ENCODE peak calls at places on chromosomes 16 and 17, in seven cellular contexts. H is tibial artery, K is fibroblast of lung, P is heart right ventricle, U is left lung, L is MM.1S, M is neural progenitor cell. X is an unnamed sample. For H3K9me3, the result is how much of the 10 kb centered on the place peaks cover.

GRCh38 chr17:18377437-18378204 is at the start of gene EVPLL:
- DNase-seq in P (no peak), L (peak), U (peak), K (no peak), H (no peak), M (no peak), X (no peak)

GRCh38 chr17:65975878-65976277 is 216.1 kb downstream of the CEP112 start:
- DNase-seq in P (no peak), K (no peak), U (no peak), M (peak), H (no peak), L (no peak), X (no peak)

GRCh38 chr16:9372934-9373890 is 281.8 kb downstream of the HAPSTR1 start:
- DNase-seq in K (no peak), P (no peak), L (no peak), M (peak), H (no peak), U (no peak), X (no peak)

GRCh38 chr16:58269526-58269925 is 25.3 kb downstream of the PRSS54 start:
- DNase-seq in K (peak), L (no peak), H (no peak), P (no peak), U (no peak), M (no peak), X (no peak)

GRCh38 chr17:83173997-83174858 is 94.8 kb downstream of the METRNL start:
- DNase-seq in U (peak), P (no peak), K (no peak), H (no peak), L (no peak), M (peak), X (no peak)

GRCh38 chr17:12021604-12022003 is 927 bp downstream of the MAP2K4 start:
- DNase-seq in P (no peak), U (no peak), K (no peak), L (peak), H (no peak), M (no peak), X (no peak)

GRCh38 chr17:1147664-1148063 is 32.1 kb downstream of the ABR start:
- DNase-seq in P (peak), K (peak), L (peak), U (no peak), M (peak), H (no peak), X (no peak)

GRCh38 chr17:51000835-51001638 is 119.6 kb downstream of the SPAG9 start:
- DNase-seq in L (peak), K (peak), U (no peak), H (no peak), P (peak), M (peak), X (peak)

GRCh38 chr16:30974348-30974747 is 10.7 kb upstream of the HSD3B7 start:
- DNase-seq in P (no peak), U (no peak), H (no peak), K (no peak), M (no peak), L (no peak), X (no peak)

GRCh38 chr17:80455328-80455710 is 21.1 kb downstream of the NPTX1 start:
- DNase-seq in L (peak), P (no peak), H (peak), K (no peak), U (peak), M (peak), X (no peak)

GRCh38 chr17:9700136-9700535 is 54.8 kb downstream of the USP43 start:
- DNase-seq in K (no peak), H (no peak), M (no peak), P (no peak), L (no peak), U (no peak), X (no peak)

GRCh38 chr16:81567987-81568748 is 123.6 kb downstream of the CMIP start:
- DNase-seq in K (peak), M (no peak), U (no peak), H (peak), L (no peak), P (peak), X (no peak)

GRCh38 chr16:49780436-49780835 is 75.5 kb downstream of the ZNF423 start:
- DNase-seq in K (no peak), L (no peak), M (no peak), P (no peak), H (no peak), U (no peak), X (no peak)

GRCh38 chr16:5381481-5381880 is 283.9 kb upstream of the EEF2KMT start:
- DNase-seq in U (no peak), P (no peak), K (no peak), H (no peak), M (no peak), L (no peak), X (no peak)

GRCh38 chr17:73644145-73645049 is at the start of gene SDK2:
- DNase-seq in M (peak), H (no peak), U (peak), K (no peak), P (no peak), L (no peak), X (no peak)

GRCh38 chr17:2122641-2123302 is 67.9 kb downstream of the HIC1 start:
- DNase-seq in P (peak), K (peak), L (no peak), H (peak), U (peak), M (peak), X (peak)

GRCh38 chr16:66188786-66189725 is 177.4 kb upstream of the CDH5 start:
- DNase-seq in K (peak), M (peak), L (no peak), P (peak), U (no peak), H (peak), X (no peak)

GRCh38 chr16:19168173-19169080 is at the start of gene SYT17:
- DNase-seq in H (no peak), K (no peak), L (no peak), U (peak), M (peak), P (peak), X (no peak)

GRCh38 chr16:87970206-87970605 is 19.0 kb downstream of the BANP start:
- DNase-seq in U (no peak), M (no peak), H (no peak), K (peak), P (no peak), L (no peak), X (no peak)

GRCh38 chr17:58312021-58312630 is 16.5 kb downstream of the TSPOAP1 start:
- DNase-seq in L (no peak), H (peak), K (no peak), M (no peak), P (no peak), U (no peak), X (no peak)

GRCh38 chr17:67157732-67158639 is 87.0 kb downstream of the HELZ start:
- DNase-seq in H (no peak), K (peak), U (no peak), P (no peak), L (no peak), M (peak), X (no peak)

GRCh38 chr17:83194189-83194565 is 114.8 kb downstream of the METRNL start:
- DNase-seq in P (no peak), L (no peak), H (peak), K (no peak), M (no peak), U (peak), X (no peak)

GRCh38 chr16:86304868-86305267 is 205.5 kb upstream of the FOXF1 start:
- DNase-seq in L (no peak), H (no peak), P (no peak), K (no peak), U (no peak), M (no peak), X (no peak)

GRCh38 chr16:67199011-67199807 is at the start of gene ELMO3:
- DNase-seq in P (no peak), K (no peak), H (no peak), M (peak), L (no peak), U (peak), X (no peak)

GRCh38 chr16:49013727-49014080 is 267.9 kb downstream of the CBLN1 start:
- DNase-seq in K (no peak), U (no peak), L (no peak), M (no peak), H (no peak), P (no peak), X (no peak)

GRCh38 chr16:88742896-88743605 is 36.7 kb downstream of the CTU2 start:
- DNase-seq in U (no peak), H (no peak), L (no peak), K (no peak), M (no peak), P (no peak), X (no peak)

GRCh38 chr17:76076100-76076764 is 1.7 kb downstream of the GALR2 start:
- DNase-seq in K (no peak), P (no peak), L (no peak), U (no peak), M (peak), H (peak), X (no peak)

GRCh38 chr17:75727391-75727790 is 6.1 kb downstream of the ITGB4 start:
- DNase-seq in H (no peak), P (no peak), L (no peak), U (no peak), M (no peak), K (no peak), X (no peak)

GRCh38 chr17:82257473-82257872 is 16.0 kb downstream of the CSNK1D start:
- DNase-seq in K (no peak), P (no peak), L (no peak), U (peak), M (peak), H (no peak), X (no peak)

GRCh38 chr16:56997931-56998330 is 8.6 kb downstream of the NLRC5 start:
- DNase-seq in K (no peak), L (no peak), H (no peak), U (no peak), P (no peak), M (no peak), X (no peak)

GRCh38 chr16:89222931-89223330 is 5.4 kb downstream of the ZNF778 start:
- DNase-seq in K (no peak), H (no peak), P (no peak), M (no peak), L (no peak), U (no peak), X (no peak)

GRCh38 chr16:14194706-14195105 is 123.6 kb downstream of the MRTFB start:
- DNase-seq in H (no peak), M (no peak), P (no peak), L (no peak), K (no peak), U (no peak), X (peak)

GRCh38 chr17:78933959-78934568 is 8.9 kb upstream of the TIMP2 start:
- DNase-seq in U (peak), P (peak), K (peak), L (peak), H (peak), M (peak), X (no peak)

GRCh38 chr17:41741709-41742108 is 7.3 kb upstream of the HAP1 start:
- DNase-seq in U (no peak), L (no peak), P (no peak), M (no peak), K (no peak), H (no peak), X (no peak)

GRCh38 chr17:61490540-61490975 is 38.3 kb downstream of the TBX4 start:
- DNase-seq in M (no peak), P (no peak), K (peak), H (no peak), L (no peak), U (peak), X (no peak)

GRCh38 chr17:35224436-35224835 is 18.4 kb upstream of the SLFN5 start:
- DNase-seq in H (no peak), L (no peak), M (no peak), K (no peak), P (no peak), U (no peak), X (no peak)

GRCh38 chr17:35222452-35222851 is 20.4 kb upstream of the SLFN5 start:
- DNase-seq in P (no peak), H (no peak), L (no peak), U (no peak), K (no peak), M (no peak), X (no peak)

DNA sequence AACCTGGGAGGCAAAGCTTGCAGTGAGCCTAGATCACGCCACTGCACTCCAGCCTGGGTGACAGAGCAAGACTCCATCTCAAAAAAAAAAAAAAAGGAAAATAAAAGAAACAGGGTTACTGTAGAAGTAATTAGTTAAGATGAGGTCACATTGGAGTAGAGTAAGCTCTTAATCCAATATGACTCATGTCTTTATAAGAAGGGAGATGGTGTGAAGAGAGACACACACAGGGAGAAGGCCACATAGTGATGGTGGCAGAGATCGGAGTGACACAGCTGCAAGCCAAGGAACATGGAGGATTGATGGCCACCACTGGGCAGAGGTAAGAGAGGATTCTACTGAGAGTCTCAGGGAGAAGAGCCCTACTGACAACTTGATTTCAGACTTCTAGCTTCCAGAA is 15.3 kb upstream of the SLFN5 start:
- DNase-seq in H (no peak), L (no peak), U (no peak), P (no peak), M (no peak), K (no peak), X (no peak)
- H3K9me3 ChIP-seq in H (under half), L (under half), U (under half), P (under half), M (under half), K (under half), X (under half)

GRCh38 chr16:70526403-70526802 is 2.8 kb downstream of the SF3B3 start:
- DNase-seq in H (no peak), P (no peak), L (no peak), K (peak), U (no peak), M (no peak), X (no peak)
- H3K4me3 ChIP-seq in H (no peak), P (no peak), L (peak), K (peak), U (no peak), M (peak), X (no peak)

GRCh38 chr16:1707193-1707790 is 1.3 kb downstream of the MAPK8IP3 start:
- DNase-seq in L (peak), U (no peak), K (peak), H (no peak), M (peak), P (no peak), X (no peak)
- H3K27ac ChIP-seq in L (no peak), U (peak), K (peak), H (peak), M (no peak), P (peak), X (peak)

GRCh38 chr17:22692801-22693171 is 1000.5 kb downstream of the KCNJ18 start:
- DNase-seq in K (no peak), H (no peak), P (no peak), M (no peak), U (no peak), L (no peak), X (no peak)
- H3K9me3 ChIP-seq in K (under half), H (under half), P (under half), M (under half), U (under half), L (under half), X (under half)

X was measured in naive thymus-derived CD4-positive, alpha-beta T cell.